ENCODE peak calls at places on chromosomes 3 and 15, in nine cellular contexts. K is transverse colon, M is body of pancreas, W is left lung, H is fibroblast of lung, Q is upper lobe of left lung, D is K562, J is breast epithelium, P is Karpas-422. S is an unnamed sample.

GRCh38 chr3:65975031-65975430 is 63.7 kb downstream of the MAGI1 start:
- DNase-seq in K (no peak), M (no peak), W (no peak), H (no peak), Q (no peak), D (no peak), J (no peak), P (no peak), S (no peak)

GRCh38 chr3:155572085-155572484 is 172.8 kb downstream of the PLCH1 start:
- DNase-seq in K (no peak), M (no peak), W (no peak), H (peak), Q (no peak), D (no peak), J (no peak), P (no peak), S (peak)

GRCh38 chr3:31105438-31106077 is 211.1 kb upstream of the GADL1 start:
- DNase-seq in K (no peak), M (no peak), W (no peak), H (peak), Q (no peak), D (peak), J (no peak), P (no peak), S (no peak)

GRCh38 chr3:47005212-47006144 is 26.0 kb downstream of the NBEAL2 start:
- DNase-seq in K (peak), M (peak), W (peak), H (no peak), Q (peak), D (no peak), J (peak), P (no peak), S (no peak)

GRCh38 chr3:40584625-40585189 is 59.9 kb downstream of the ZNF621 start:
- DNase-seq in K (peak), M (peak), W (peak), H (peak), Q (peak), D (peak), J (peak), P (peak), S (peak)

GRCh38 chr3:147937341-147937740 is 528.2 kb downstream of the ZIC1 start:
- DNase-seq in K (no peak), M (no peak), W (no peak), H (peak), Q (no peak), D (no peak), J (no peak), P (no peak), S (no peak)

GRCh38 chr15:98177950-98178848 is 217.7 kb downstream of the ARRDC4 start:
- DNase-seq in K (peak), M (peak), W (no peak), H (peak), Q (no peak), D (peak), J (no peak), P (peak), S (no peak)

GRCh38 chr3:66785191-66785909 is 212.8 kb upstream of the KBTBD8 start:
- DNase-seq in K (no peak), M (no peak), W (no peak), H (no peak), Q (no peak), D (no peak), J (no peak), P (no peak), S (no peak)

GRCh38 chr3:127799476-127800222 is 22.7 kb downstream of the MGLL start:
- DNase-seq in K (no peak), M (no peak), W (no peak), H (peak), Q (peak), D (no peak), J (no peak), P (peak), S (no peak)

GRCh38 chr3:58383904-58384303 is 49.7 kb downstream of the PDHB start:
- DNase-seq in K (no peak), M (peak), W (peak), H (peak), Q (no peak), D (no peak), J (peak), P (no peak), S (no peak)

GRCh38 chr3:192417012-192417411 is 310.3 kb downstream of the FGF12 start:
- DNase-seq in K (no peak), M (no peak), W (no peak), H (peak), Q (no peak), D (no peak), J (no peak), P (no peak), S (no peak)

GRCh38 chr15:57375827-57376694 is at the start of gene CGNL1:
- DNase-seq in K (peak), M (peak), W (peak), H (peak), Q (peak), D (no peak), J (no peak), P (no peak), S (peak)

GRCh38 chr15:57373882-57374276 is 2.4 kb upstream of the CGNL1 start:
- DNase-seq in K (no peak), M (no peak), W (no peak), H (no peak), Q (no peak), D (no peak), J (no peak), P (no peak), S (no peak)

GRCh38 chr15:57377478-57377847 is 1.2 kb downstream of the CGNL1 start:
- DNase-seq in K (no peak), M (no peak), W (no peak), H (no peak), Q (no peak), D (no peak), J (no peak), P (no peak), S (peak)

GRCh38 chr15:57379487-57379886 is 3.2 kb downstream of the CGNL1 start:
- DNase-seq in K (no peak), M (no peak), W (no peak), H (no peak), Q (no peak), D (no peak), J (no peak), P (no peak), S (no peak)

GRCh38 chr15:57376695-57377477 is 581 bp downstream of the CGNL1 start:
- DNase-seq in K (no peak), M (peak), W (peak), H (no peak), Q (peak), D (no peak), J (no peak), P (no peak), S (peak)
- H3K27ac ChIP-seq in K (no peak), M (peak), W (peak), H (no peak), Q (peak), D (no peak), J (peak), P (no peak), S (peak)

DNA sequence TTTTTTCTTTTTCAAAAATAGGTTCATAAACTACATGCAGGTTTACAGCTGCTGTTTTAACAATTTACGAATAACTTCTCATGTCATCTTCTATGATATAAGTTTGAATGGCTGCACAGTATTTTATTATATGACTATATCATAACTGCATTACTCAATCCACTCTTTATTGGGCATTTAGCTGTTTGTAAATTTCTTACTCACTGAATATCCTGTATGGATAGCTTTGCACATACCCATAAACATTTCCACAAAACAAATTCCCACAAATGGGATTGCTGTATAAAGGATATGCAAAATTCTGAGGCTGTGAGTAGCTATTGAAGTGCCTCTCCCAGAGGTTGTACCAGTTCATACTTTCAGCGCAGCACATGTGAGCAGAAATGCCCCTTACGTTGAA is 25.0 kb downstream of the TTC23 start:
- DNase-seq in K (no peak), M (no peak), W (no peak), H (no peak), Q (no peak), D (no peak), J (no peak), P (no peak), S (no peak)
- H3K27ac ChIP-seq in K (no peak), M (no peak), W (no peak), H (no peak), Q (no peak), D (no peak), J (no peak), P (no peak), S (no peak)

GRCh38 chr15:60372756-60373155 is 25.0 kb downstream of the ANXA2 start:
- DNase-seq in K (no peak), M (no peak), W (no peak), H (peak), Q (no peak), D (no peak), J (no peak), P (no peak), S (no peak)

GRCh38 chr15:60370804-60371700 is 26.7 kb downstream of the ANXA2 start:
- DNase-seq in K (peak), M (peak), W (peak), H (peak), Q (peak), D (no peak), J (peak), P (no peak), S (no peak)

GRCh38 chr15:60372223-60372622 is 25.6 kb downstream of the ANXA2 start:
- DNase-seq in K (no peak), M (no peak), W (no peak), H (no peak), Q (no peak), D (no peak), J (no peak), P (no peak), S (no peak)

GRCh38 chr15:60369696-60370095 is 28.1 kb downstream of the ANXA2 start:
- DNase-seq in K (no peak), M (no peak), W (no peak), H (no peak), Q (no peak), D (no peak), J (no peak), P (no peak), S (no peak)

GRCh38 chr15:60370105-60370803 is 27.5 kb downstream of the ANXA2 start:
- DNase-seq in K (no peak), M (no peak), W (no peak), H (peak), Q (no peak), D (no peak), J (no peak), P (no peak), S (no peak)
- H3K27ac ChIP-seq in K (peak), M (peak), W (peak), H (peak), Q (peak), D (no peak), J (peak), P (no peak), S (no peak)

DNA sequence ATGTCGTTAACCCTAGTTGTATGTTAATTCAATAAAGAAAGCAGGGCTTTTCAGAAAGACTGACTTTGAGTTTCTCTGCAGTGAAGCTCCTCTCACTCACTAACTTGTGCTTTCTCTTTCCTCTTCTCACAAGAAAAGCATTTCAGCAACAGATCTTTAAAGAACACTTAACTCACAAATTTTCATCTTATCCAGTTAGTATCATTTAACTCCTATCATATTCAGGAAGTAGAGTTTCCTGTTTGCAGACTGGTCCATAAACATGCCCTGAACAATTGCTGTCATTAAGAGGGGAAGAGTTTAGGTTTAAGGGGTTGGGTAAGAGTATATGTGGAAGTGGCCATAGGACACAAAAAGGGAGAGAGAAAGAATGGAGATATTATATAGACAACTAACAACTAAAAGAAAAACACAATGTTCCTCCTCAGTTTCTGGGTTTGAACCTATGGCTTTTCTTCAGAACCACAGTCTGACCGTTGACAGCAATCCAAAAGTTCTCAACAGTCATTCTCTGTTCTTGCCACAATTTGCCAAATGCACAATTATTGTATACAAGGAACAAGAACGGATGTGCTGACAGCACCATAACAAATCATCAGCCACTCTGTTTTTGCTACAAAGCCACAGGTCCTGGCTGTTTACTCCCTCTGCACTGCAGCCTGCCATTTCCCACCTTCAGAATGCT is 63.9 kb downstream of the CHAC1 start:
- DNase-seq in K (no peak), M (no peak), W (no peak), H (no peak), Q (no peak), D (no peak), J (no peak), P (no peak), S (no peak)
- H3K27ac ChIP-seq in K (no peak), M (no peak), W (peak), H (no peak), Q (peak), D (no peak), J (no peak), P (no peak), S (no peak)

GRCh38 chr3:14138109-14138877 is 13.4 kb downstream of the TMEM43 start:
- DNase-seq in K (no peak), M (no peak), W (no peak), H (no peak), Q (no peak), D (no peak), J (no peak), P (no peak), S (peak)

GRCh38 chr3:14138878-14139659 is 14.2 kb downstream of the TMEM43 start:
- DNase-seq in K (no peak), M (no peak), W (no peak), H (no peak), Q (no peak), D (no peak), J (no peak), P (no peak), S (no peak)

GRCh38 chr3:14135581-14135980 is 10.7 kb downstream of the TMEM43 start:
- DNase-seq in K (no peak), M (no peak), W (no peak), H (no peak), Q (no peak), D (no peak), J (no peak), P (no peak), S (no peak)

GRCh38 chr3:14137445-14137844 is 12.6 kb downstream of the TMEM43 start:
- DNase-seq in K (no peak), M (no peak), W (no peak), H (no peak), Q (no peak), D (no peak), J (no peak), P (no peak), S (peak)

GRCh38 chr3:14137004-14137403 is 12.2 kb downstream of the TMEM43 start:
- DNase-seq in K (peak), M (no peak), W (peak), H (no peak), Q (no peak), D (no peak), J (no peak), P (no peak), S (no peak)
- H3K27ac ChIP-seq in K (no peak), M (no peak), W (peak), H (no peak), Q (peak), D (no peak), J (no peak), P (no peak), S (no peak)

DNA sequence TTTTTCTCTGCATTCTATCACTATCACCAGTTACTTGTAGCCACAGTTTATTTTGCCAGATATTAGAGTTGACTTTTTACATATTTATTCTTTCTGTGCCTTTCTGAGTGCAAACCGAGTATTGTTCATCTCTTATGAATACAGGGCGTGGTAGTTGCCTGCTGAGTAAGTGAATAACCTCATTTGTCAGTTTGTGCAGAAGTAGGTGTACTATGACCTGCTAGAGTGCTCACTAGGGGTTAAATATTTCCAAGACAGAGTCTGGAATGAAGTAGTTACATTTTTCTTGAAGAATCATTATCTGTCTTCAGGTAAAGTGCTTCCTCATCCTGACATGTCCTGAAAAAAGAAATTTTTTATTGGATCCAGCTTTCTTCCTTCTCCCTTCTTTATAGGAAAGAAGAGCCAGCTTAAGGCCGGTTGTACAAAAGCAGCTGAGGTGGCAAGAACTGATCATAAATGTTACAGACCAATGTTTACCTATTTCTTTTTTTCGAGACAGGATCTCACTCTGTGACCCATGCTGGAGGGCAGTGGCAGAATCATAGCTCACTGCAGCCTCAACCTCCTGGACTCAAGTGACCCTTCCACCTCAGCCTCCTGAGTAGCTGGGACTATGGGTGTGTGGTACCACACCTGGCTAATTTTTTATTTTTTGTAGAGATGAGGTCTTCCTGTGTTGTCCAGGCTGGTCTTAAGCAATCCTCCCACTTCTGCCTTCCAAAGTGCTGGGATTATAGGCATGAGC is 182.4 kb downstream of the TPRG1 start:
- DNase-seq in K (peak), M (no peak), W (no peak), H (no peak), Q (no peak), D (no peak), J (no peak), P (no peak), S (no peak)
- H3K27ac ChIP-seq in K (peak), M (no peak), W (no peak), H (no peak), Q (no peak), D (no peak), J (no peak), P (no peak), S (no peak)

GRCh38 chr15:74431645-74432044 is 2.1 kb downstream of the SEMA7A start:
- DNase-seq in K (no peak), M (no peak), W (no peak), H (no peak), Q (no peak), D (no peak), J (no peak), P (peak), S (no peak)

GRCh38 chr15:74432271-74432967 is 1.3 kb downstream of the SEMA7A start:
- DNase-seq in K (no peak), M (no peak), W (no peak), H (no peak), Q (no peak), D (no peak), J (no peak), P (peak), S (no peak)

GRCh38 chr15:74429784-74430141 is 4.0 kb downstream of the SEMA7A start:
- DNase-seq in K (no peak), M (no peak), W (no peak), H (no peak), Q (no peak), D (no peak), J (no peak), P (no peak), S (no peak)

GRCh38 chr15:74430510-74430951 is 3.2 kb downstream of the SEMA7A start:
- DNase-seq in K (no peak), M (no peak), W (no peak), H (no peak), Q (no peak), D (no peak), J (no peak), P (no peak), S (no peak)

DNA sequence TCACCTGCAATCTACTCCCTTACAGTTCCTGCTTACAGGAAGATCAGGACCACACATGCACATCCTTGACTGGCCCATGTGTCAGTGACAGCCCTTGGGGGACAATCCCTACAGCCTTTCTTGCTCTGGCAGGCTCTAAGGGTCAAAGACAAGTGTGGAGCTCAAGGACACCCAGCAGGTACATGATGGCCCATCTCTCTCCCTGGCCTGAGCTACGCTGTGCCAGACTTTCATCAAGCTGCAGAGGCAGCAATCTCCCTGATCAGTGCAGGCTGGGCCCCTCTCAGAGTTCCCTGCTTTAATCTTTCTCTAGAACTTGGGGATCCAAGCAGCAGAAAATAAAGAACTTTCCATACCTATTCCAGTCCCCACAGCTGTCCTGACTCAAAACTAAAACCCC is 2.6 kb downstream of the SEMA7A start:
- DNase-seq in K (no peak), M (no peak), W (no peak), H (no peak), Q (no peak), D (no peak), J (no peak), P (no peak), S (no peak)
- H3K27ac ChIP-seq in K (no peak), M (no peak), W (no peak), H (no peak), Q (no peak), D (no peak), J (no peak), P (no peak), S (no peak)

GRCh38 chr15:68699881-68700394 is 120.8 kb downstream of the ANP32A start:
- DNase-seq in K (no peak), M (no peak), W (no peak), H (no peak), Q (no peak), D (no peak), J (no peak), P (no peak), S (no peak)

GRCh38 chr15:68697711-68698690 is 119.2 kb downstream of the CORO2B start:
- DNase-seq in K (no peak), M (no peak), W (no peak), H (no peak), Q (no peak), D (no peak), J (no peak), P (no peak), S (no peak)

GRCh38 chr15:68698708-68699107 is 119.9 kb downstream of the CORO2B start:
- DNase-seq in K (no peak), M (no peak), W (no peak), H (no peak), Q (no peak), D (no peak), J (no peak), P (no peak), S (no peak)

GRCh38 chr15:68700395-68701123 is 120.1 kb downstream of the ANP32A start:
- DNase-seq in K (peak), M (no peak), W (no peak), H (peak), Q (no peak), D (no peak), J (no peak), P (no peak), S (no peak)

GRCh38 chr15:68699124-68699880 is 120.5 kb downstream of the CORO2B start:
- DNase-seq in K (no peak), M (no peak), W (no peak), H (no peak), Q (no peak), D (no peak), J (no peak), P (no peak), S (no peak)
- H3K27ac ChIP-seq in K (no peak), M (no peak), W (no peak), H (no peak), Q (peak), D (no peak), J (no peak), P (no peak), S (no peak)

GRCh38 chr3:149134560-149134959 is 5.1 kb downstream of the HPS3 start:
- DNase-seq in K (no peak), M (no peak), W (no peak), H (peak), Q (no peak), D (no peak), J (no peak), P (no peak), S (no peak)
- H3K27ac ChIP-seq in K (no peak), M (no peak), W (no peak), H (no peak), Q (no peak), D (no peak), J (peak), P (no peak), S (no peak)

GRCh38 chr3:70242297-70242868 is 70.1 kb downstream of the MDFIC2 start:
- DNase-seq in K (no peak), M (no peak), W (no peak), H (no peak), Q (no peak), D (no peak), J (no peak), P (no peak), S (no peak)
- H3K27ac ChIP-seq in K (no peak), M (no peak), W (no peak), H (no peak), Q (no peak), D (no peak), J (no peak), P (no peak), S (no peak)

S was measured in right lobe of liver.